ENCODE peak calls at places on chromosomes 13 and 19, in seven cellular contexts. One of them, this sample, is unnamed.

GRCh38 chr13:42740753-42741152 is 40.6 kb upstream of the FAM216B start:
- DNase-seq in trophoblast cell: no peak
- DNase-seq in H9: no peak
- DNase-seq in IMR-90: no peak
- DNase-seq in neuronal stem cell: no peak
- DNase-seq in H1: no peak
- DNase-seq in mesenchymal stem cell: no peak
- DNase-seq in this sample: no peak

GRCh38 chr19:12913011-12913561 is 6.0 kb downstream of the SYCE2 start:
- DNase-seq in IMR-90: peak
- DNase-seq in H9: peak
- DNase-seq in trophoblast cell: no peak
- DNase-seq in H1: peak
- DNase-seq in neuronal stem cell: no peak
- DNase-seq in mesenchymal stem cell: peak
- DNase-seq in this sample: peak

GRCh38 chr19:39671739-39672363 is 16.1 kb downstream of the LGALS16 start:
- DNase-seq in mesenchymal stem cell: peak
- DNase-seq in neuronal stem cell: peak
- DNase-seq in IMR-90: peak
- DNase-seq in H9: peak
- DNase-seq in H1: peak
- DNase-seq in trophoblast cell: peak
- DNase-seq in this sample: peak

GRCh38 chr19:49335071-49335783 is at the start of gene CD37:
- DNase-seq in neuronal stem cell: no peak
- DNase-seq in mesenchymal stem cell: no peak
- DNase-seq in trophoblast cell: no peak
- DNase-seq in IMR-90: no peak
- DNase-seq in H9: peak
- DNase-seq in H1: no peak
- DNase-seq in this sample: no peak

GRCh38 chr13:99995503-99996176 is 14.1 kb downstream of the ZIC2 start:
- DNase-seq in mesenchymal stem cell: peak
- DNase-seq in trophoblast cell: no peak
- DNase-seq in IMR-90: no peak
- DNase-seq in neuronal stem cell: peak
- DNase-seq in H9: no peak
- DNase-seq in H1: no peak
- DNase-seq in this sample: peak

GRCh38 chr19:41707871-41708371 is 505 bp upstream of the CEACAM5 start:
- DNase-seq in H1: no peak
- DNase-seq in IMR-90: no peak
- DNase-seq in H9: no peak
- DNase-seq in mesenchymal stem cell: no peak
- DNase-seq in trophoblast cell: no peak
- DNase-seq in neuronal stem cell: no peak
- DNase-seq in this sample: no peak

GRCh38 chr19:34391813-34392212 is 12.4 kb upstream of the PDCD2L start:
- DNase-seq in neuronal stem cell: no peak
- DNase-seq in H1: no peak
- DNase-seq in H9: no peak
- DNase-seq in trophoblast cell: no peak
- DNase-seq in IMR-90: no peak
- DNase-seq in mesenchymal stem cell: no peak
- DNase-seq in this sample: no peak

GRCh38 chr13:42969558-42970172 is 22.4 kb downstream of the EPSTI1 start:
- DNase-seq in neuronal stem cell: peak
- DNase-seq in mesenchymal stem cell: peak
- DNase-seq in H1: peak
- DNase-seq in IMR-90: peak
- DNase-seq in trophoblast cell: peak
- DNase-seq in H9: peak
- DNase-seq in this sample: peak

GRCh38 chr13:43339843-43340550 is 316.6 kb downstream of the DNAJC15 start:
- DNase-seq in mesenchymal stem cell: no peak
- DNase-seq in IMR-90: peak
- DNase-seq in H1: no peak
- DNase-seq in neuronal stem cell: no peak
- DNase-seq in trophoblast cell: no peak
- DNase-seq in H9: no peak
- DNase-seq in this sample: no peak

GRCh38 chr13:112042496-112042895 is 24.5 kb upstream of the SOX1 start:
- DNase-seq in neuronal stem cell: no peak
- DNase-seq in H1: no peak
- DNase-seq in trophoblast cell: no peak
- DNase-seq in mesenchymal stem cell: no peak
- DNase-seq in H9: peak
- DNase-seq in IMR-90: no peak
- DNase-seq in this sample: peak

GRCh38 chr19:55640577-55641375 is at the start of gene ZNF580:
- DNase-seq in H9: peak
- DNase-seq in H1: peak
- DNase-seq in mesenchymal stem cell: peak
- DNase-seq in IMR-90: peak
- DNase-seq in trophoblast cell: no peak
- DNase-seq in neuronal stem cell: peak
- DNase-seq in this sample: peak

GRCh38 chr19:39937094-39937493 is 2.7 kb upstream of the FCGBP start:
- DNase-seq in mesenchymal stem cell: no peak
- DNase-seq in trophoblast cell: no peak
- DNase-seq in neuronal stem cell: no peak
- DNase-seq in H1: no peak
- DNase-seq in H9: no peak
- DNase-seq in IMR-90: no peak
- DNase-seq in this sample: no peak

GRCh38 chr13:44752184-44752583 is 176.1 kb upstream of the TSC22D1 start:
- DNase-seq in trophoblast cell: no peak
- DNase-seq in H9: no peak
- DNase-seq in IMR-90: no peak
- DNase-seq in H1: no peak
- DNase-seq in mesenchymal stem cell: no peak
- DNase-seq in neuronal stem cell: no peak
- DNase-seq in this sample: no peak

GRCh38 chr13:46389985-46390384 is 2.9 kb upstream of the RUBCNL start:
- DNase-seq in IMR-90: no peak
- DNase-seq in mesenchymal stem cell: no peak
- DNase-seq in trophoblast cell: no peak
- DNase-seq in H9: no peak
- DNase-seq in H1: no peak
- DNase-seq in neuronal stem cell: no peak
- DNase-seq in this sample: no peak

GRCh38 chr19:32798201-32798600 is 71.4 kb downstream of the SLC7A9 start:
- DNase-seq in H1: no peak
- DNase-seq in trophoblast cell: no peak
- DNase-seq in IMR-90: no peak
- DNase-seq in H9: no peak
- DNase-seq in mesenchymal stem cell: no peak
- DNase-seq in neuronal stem cell: no peak
- DNase-seq in this sample: no peak

GRCh38 chr13:39119422-39119821 is 81.2 kb downstream of the NHLRC3 start:
- DNase-seq in H9: no peak
- DNase-seq in H1: no peak
- DNase-seq in mesenchymal stem cell: no peak
- DNase-seq in neuronal stem cell: no peak
- DNase-seq in IMR-90: no peak
- DNase-seq in trophoblast cell: no peak
- DNase-seq in this sample: peak

GRCh38 chr13:39129253-39129652 is 91.0 kb downstream of the NHLRC3 start:
- DNase-seq in H1: no peak
- DNase-seq in IMR-90: no peak
- DNase-seq in trophoblast cell: no peak
- DNase-seq in H9: no peak
- DNase-seq in mesenchymal stem cell: no peak
- DNase-seq in neuronal stem cell: no peak
- DNase-seq in this sample: no peak

GRCh38 chr13:39123578-39123977 is 85.3 kb downstream of the NHLRC3 start:
- DNase-seq in mesenchymal stem cell: no peak
- DNase-seq in IMR-90: no peak
- DNase-seq in H9: no peak
- DNase-seq in neuronal stem cell: no peak
- DNase-seq in H1: no peak
- DNase-seq in trophoblast cell: no peak
- DNase-seq in this sample: no peak
- H2BK5ac ChIP-seq in mesenchymal stem cell: no peak
- H2BK5ac ChIP-seq in IMR-90: no peak
- H2BK5ac ChIP-seq in H9: no peak
- H2BK5ac ChIP-seq in neuronal stem cell: no peak
- H2BK5ac ChIP-seq in H1: no peak
- H2BK5ac ChIP-seq in trophoblast cell: no peak
- H2BK5ac ChIP-seq in this sample: no peak

GRCh38 chr13:30398601-30399072 is 23.7 kb upstream of the UBE2L5 start:
- DNase-seq in neuronal stem cell: no peak
- DNase-seq in mesenchymal stem cell: no peak
- DNase-seq in trophoblast cell: no peak
- DNase-seq in H9: no peak
- DNase-seq in IMR-90: peak
- DNase-seq in H1: no peak
- DNase-seq in this sample: no peak
- H2BK5ac ChIP-seq in neuronal stem cell: no peak
- H2BK5ac ChIP-seq in mesenchymal stem cell: no peak
- H2BK5ac ChIP-seq in trophoblast cell: no peak
- H2BK5ac ChIP-seq in H9: no peak
- H2BK5ac ChIP-seq in IMR-90: no peak
- H2BK5ac ChIP-seq in H1: no peak
- H2BK5ac ChIP-seq in this sample: no peak

GRCh38 chr13:51865838-51866237 is 4.1 kb downstream of the CCDC70 start:
- DNase-seq in trophoblast cell: no peak
- DNase-seq in neuronal stem cell: no peak
- DNase-seq in H9: peak
- DNase-seq in IMR-90: no peak
- DNase-seq in H1: peak
- DNase-seq in mesenchymal stem cell: no peak
- DNase-seq in this sample: peak

GRCh38 chr13:51858433-51859247 is 3.1 kb upstream of the CCDC70 start:
- DNase-seq in neuronal stem cell: no peak
- DNase-seq in mesenchymal stem cell: no peak
- DNase-seq in H9: no peak
- DNase-seq in H1: no peak
- DNase-seq in IMR-90: no peak
- DNase-seq in trophoblast cell: no peak
- DNase-seq in this sample: no peak

GRCh38 chr13:51862965-51863364 is 1.2 kb downstream of the CCDC70 start:
- DNase-seq in trophoblast cell: no peak
- DNase-seq in H1: no peak
- DNase-seq in IMR-90: no peak
- DNase-seq in neuronal stem cell: no peak
- DNase-seq in mesenchymal stem cell: no peak
- DNase-seq in H9: no peak
- DNase-seq in this sample: no peak

GRCh38 chr13:51856998-51857397 is 4.8 kb upstream of the CCDC70 start:
- DNase-seq in neuronal stem cell: no peak
- DNase-seq in H1: no peak
- DNase-seq in trophoblast cell: no peak
- DNase-seq in H9: no peak
- DNase-seq in IMR-90: no peak
- DNase-seq in mesenchymal stem cell: no peak
- DNase-seq in this sample: no peak

GRCh38 chr13:51861728-51862300 is at the start of gene CCDC70:
- DNase-seq in mesenchymal stem cell: no peak
- DNase-seq in neuronal stem cell: no peak
- DNase-seq in H1: no peak
- DNase-seq in H9: no peak
- DNase-seq in trophoblast cell: no peak
- DNase-seq in IMR-90: peak
- DNase-seq in this sample: no peak
- H2BK5ac ChIP-seq in mesenchymal stem cell: no peak
- H2BK5ac ChIP-seq in neuronal stem cell: no peak
- H2BK5ac ChIP-seq in H1: no peak
- H2BK5ac ChIP-seq in H9: no peak
- H2BK5ac ChIP-seq in trophoblast cell: no peak
- H2BK5ac ChIP-seq in IMR-90: no peak
- H2BK5ac ChIP-seq in this sample: no peak

GRCh38 chr13:41313659-41314197 is 2.7 kb downstream of the NAA16 start:
- DNase-seq in neuronal stem cell: no peak
- DNase-seq in H1: no peak
- DNase-seq in IMR-90: no peak
- DNase-seq in H9: no peak
- DNase-seq in mesenchymal stem cell: no peak
- DNase-seq in trophoblast cell: no peak
- DNase-seq in this sample: no peak
- H2BK5ac ChIP-seq in neuronal stem cell: no peak
- H2BK5ac ChIP-seq in H1: no peak
- H2BK5ac ChIP-seq in IMR-90: no peak
- H2BK5ac ChIP-seq in H9: no peak
- H2BK5ac ChIP-seq in mesenchymal stem cell: no peak
- H2BK5ac ChIP-seq in trophoblast cell: no peak
- H2BK5ac ChIP-seq in this sample: no peak

DNA sequence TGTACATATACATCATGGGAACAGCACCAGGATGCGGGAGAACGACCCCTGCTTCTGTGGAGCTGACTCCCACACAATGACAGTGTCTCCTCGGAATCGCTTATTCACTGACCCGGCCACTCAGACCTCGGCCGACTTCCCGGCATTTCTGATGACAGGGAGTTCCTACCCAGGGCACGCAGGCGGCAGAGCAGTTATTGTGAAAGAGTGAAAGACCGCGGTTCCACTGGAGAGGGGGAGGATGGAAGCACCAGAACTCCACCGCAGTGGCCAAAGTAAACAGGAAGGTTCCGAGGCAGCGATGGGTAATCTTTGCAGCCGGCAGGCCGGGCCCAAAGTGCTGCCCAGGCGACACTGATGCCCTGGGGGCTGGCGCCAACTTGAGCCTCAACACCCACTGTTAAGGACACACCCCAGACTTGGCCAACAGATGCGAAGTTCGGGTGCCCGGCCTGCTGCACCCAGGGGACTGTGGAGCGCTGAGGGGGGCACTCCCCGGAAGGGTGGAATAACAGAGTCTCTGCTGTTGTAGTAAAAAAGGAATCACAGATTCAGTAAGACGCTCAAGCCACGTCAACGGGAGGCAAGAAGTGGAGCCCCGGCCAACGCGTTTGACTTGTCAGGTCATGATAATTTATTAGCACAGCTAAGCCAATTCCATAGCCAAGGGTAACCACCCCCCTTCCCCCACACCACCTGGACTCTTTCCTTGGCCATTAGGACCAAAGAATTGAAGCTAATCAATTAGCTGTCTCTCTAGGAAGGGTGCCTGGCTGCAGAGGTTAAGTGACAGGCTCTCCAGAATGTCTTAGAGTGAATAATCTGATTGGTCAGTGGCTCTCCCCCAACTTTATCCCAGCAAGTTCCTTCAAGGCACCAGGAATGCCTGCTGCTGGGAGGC is 5.8 kb downstream of the MLLT1 start:
- DNase-seq in neuronal stem cell: no peak
- DNase-seq in H9: no peak
- DNase-seq in H1: no peak
- DNase-seq in mesenchymal stem cell: peak
- DNase-seq in IMR-90: peak
- DNase-seq in trophoblast cell: no peak
- DNase-seq in this sample: no peak
- H2BK5ac ChIP-seq in neuronal stem cell: no peak
- H2BK5ac ChIP-seq in H9: no peak
- H2BK5ac ChIP-seq in H1: no peak
- H2BK5ac ChIP-seq in mesenchymal stem cell: no peak
- H2BK5ac ChIP-seq in IMR-90: peak
- H2BK5ac ChIP-seq in trophoblast cell: no peak
- H2BK5ac ChIP-seq in this sample: no peak

GRCh38 chr19:50790898-50791562 is 815 bp downstream of the ACP4 start:
- DNase-seq in neuronal stem cell: no peak
- DNase-seq in H9: no peak
- DNase-seq in H1: no peak
- DNase-seq in mesenchymal stem cell: no peak
- DNase-seq in trophoblast cell: no peak
- DNase-seq in IMR-90: no peak
- DNase-seq in this sample: no peak
- H2BK5ac ChIP-seq in neuronal stem cell: no peak
- H2BK5ac ChIP-seq in H9: no peak
- H2BK5ac ChIP-seq in H1: no peak
- H2BK5ac ChIP-seq in mesenchymal stem cell: no peak
- H2BK5ac ChIP-seq in trophoblast cell: no peak
- H2BK5ac ChIP-seq in IMR-90: no peak
- H2BK5ac ChIP-seq in this sample: no peak

GRCh38 chr19:16628984-16629691 is 1.1 kb upstream of the MED26 start:
- DNase-seq in mesenchymal stem cell: peak
- DNase-seq in neuronal stem cell: no peak
- DNase-seq in IMR-90: peak
- DNase-seq in trophoblast cell: no peak
- DNase-seq in H1: no peak
- DNase-seq in H9: no peak
- DNase-seq in this sample: peak
- H2BK5ac ChIP-seq in mesenchymal stem cell: no peak
- H2BK5ac ChIP-seq in neuronal stem cell: no peak
- H2BK5ac ChIP-seq in IMR-90: peak
- H2BK5ac ChIP-seq in trophoblast cell: no peak
- H2BK5ac ChIP-seq in H1: no peak
- H2BK5ac ChIP-seq in H9: no peak
- H2BK5ac ChIP-seq in this sample: no peak